ENCODE peak calls at places on chromosomes 2 and 18, in seven cellular contexts. Y is HFFc6; K is iris pigment epithelial cell; N is T-cell; M is stimulated activated naive CD8-positive, alpha-beta T cell treated with anti-CD3 and anti-CD28 coated beads, Interleukin-15, amount 100 ng/mL, for 72 hours; X is cardiac muscle cell; W is A673. U is an unnamed sample.

GRCh38 chr2:85737961-85738360 is 15.8 kb upstream of the ATOH8 start:
- DNase-seq in Y (no peak), K (no peak), N (no peak), M (no peak), X (no peak), W (no peak), U (no peak)

GRCh38 chr2:21055879-21056790 is 12.3 kb upstream of the APOB start:
- DNase-seq in Y (no peak), K (no peak), N (no peak), M (no peak), X (no peak), W (no peak), U (no peak)

GRCh38 chr2:230650585-230651137 is 62.0 kb upstream of the CAB39 start:
- DNase-seq in Y (no peak), K (no peak), N (no peak), M (no peak), X (no peak), W (peak), U (no peak)

GRCh38 chr2:186347472-186347871 is 138.6 kb upstream of the ZC3H15 start:
- DNase-seq in Y (no peak), K (peak), N (no peak), M (no peak), X (peak), W (peak), U (no peak)

GRCh38 chr2:120251863-120252206 is 817 bp upstream of the RALB start:
- DNase-seq in Y (no peak), K (no peak), N (no peak), M (no peak), X (no peak), W (no peak), U (no peak)

GRCh38 chr2:160736148-160736547 is 242.5 kb upstream of the RBMS1 start:
- DNase-seq in Y (no peak), K (no peak), N (no peak), M (no peak), X (no peak), W (no peak), U (no peak)

GRCh38 chr2:196076778-196077568 is 8.3 kb upstream of the DNAH7 start:
- DNase-seq in Y (no peak), K (no peak), N (no peak), M (no peak), X (no peak), W (no peak), U (no peak)

GRCh38 chr18:59900222-59901128 is 679 bp downstream of the PMAIP1 start:
- DNase-seq in Y (peak), K (peak), N (peak), M (peak), X (peak), W (peak), U (peak)

GRCh38 chr2:51953931-51954330 is 922.0 kb upstream of the NRXN1 start:
- DNase-seq in Y (peak), K (peak), N (no peak), M (no peak), X (peak), W (no peak), U (no peak)

GRCh38 chr2:118077636-118078247 is 10.5 kb upstream of the INSIG2 start:
- DNase-seq in Y (no peak), K (no peak), N (no peak), M (no peak), X (no peak), W (no peak), U (no peak)

GRCh38 chr2:219174146-219174545 is 2.6 kb downstream of the CNPPD1 start:
- DNase-seq in Y (no peak), K (no peak), N (no peak), M (no peak), X (no peak), W (no peak), U (no peak)

GRCh38 chr2:56539618-56540017 is 355.8 kb downstream of the CCDC85A start:
- DNase-seq in Y (no peak), K (no peak), N (no peak), M (no peak), X (no peak), W (no peak), U (no peak)

GRCh38 chr2:53987336-53987921 is 16.6 kb upstream of the PSME4 start:
- DNase-seq in Y (peak), K (peak), N (no peak), M (no peak), X (peak), W (no peak), U (no peak)

GRCh38 chr18:9722691-9723090 is 14.6 kb downstream of the RAB31 start:
- DNase-seq in Y (no peak), K (peak), N (no peak), M (no peak), X (no peak), W (no peak), U (no peak)

GRCh38 chr2:119598576-119598975 is 54.3 kb downstream of the CFAP221 start:
- DNase-seq in Y (no peak), K (no peak), N (no peak), M (no peak), X (no peak), W (no peak), U (no peak)

GRCh38 chr2:85584354-85584856 is at the start of gene VAMP5:
- DNase-seq in Y (no peak), K (no peak), N (no peak), M (peak), X (peak), W (no peak), U (peak)

GRCh38 chr2:46866770-46867246 is 48.8 kb downstream of the MCFD2 start:
- DNase-seq in Y (no peak), K (no peak), N (no peak), M (no peak), X (peak), W (no peak), U (no peak)

GRCh38 chr2:117108741-117109267 is 705.7 kb upstream of the DDX18 start:
- DNase-seq in Y (no peak), K (no peak), N (no peak), M (no peak), X (no peak), W (no peak), U (no peak)

GRCh38 chr18:74420926-74421325 is 36.2 kb downstream of the DIPK1C start:
- DNase-seq in Y (no peak), K (no peak), N (no peak), M (no peak), X (no peak), W (no peak), U (no peak)

GRCh38 chr2:219249203-219249980 is 3.7 kb upstream of the TUBA4B start:
- DNase-seq in Y (peak), K (peak), N (peak), M (peak), X (peak), W (peak), U (peak)

GRCh38 chr2:100423631-100424030 is 6.2 kb upstream of the CHST10 start:
- DNase-seq in Y (peak), K (no peak), N (no peak), M (no peak), X (no peak), W (no peak), U (no peak)

GRCh38 chr2:81389203-81389602 is 1084.7 kb upstream of the LRRTM1 start:
- DNase-seq in Y (no peak), K (peak), N (no peak), M (no peak), X (no peak), W (no peak), U (no peak)

GRCh38 chr2:23434721-23435121 is 49.7 kb downstream of the KLHL29 start:
- DNase-seq in Y (no peak), K (peak), N (no peak), M (no peak), X (no peak), W (no peak), U (no peak)

GRCh38 chr2:130765464-130765863 is 10.1 kb downstream of the AMER3 start:
- DNase-seq in Y (no peak), K (no peak), N (no peak), M (no peak), X (no peak), W (no peak), U (no peak)

GRCh38 chr2:102473020-102473419 is at the start of gene SLC9A4:
- DNase-seq in Y (peak), K (peak), N (peak), M (peak), X (peak), W (peak), U (peak)

GRCh38 chr2:43480874-43481273 is 115.0 kb downstream of the THADA start:
- DNase-seq in Y (no peak), K (no peak), N (no peak), M (no peak), X (no peak), W (no peak), U (no peak)

GRCh38 chr2:127080941-127081769 is 25.8 kb downstream of the BIN1 start:
- DNase-seq in Y (no peak), K (no peak), N (peak), M (peak), X (no peak), W (no peak), U (no peak)

GRCh38 chr18:79169958-79170555 is 100.9 kb downstream of the ATP9B start:
- DNase-seq in Y (no peak), K (peak), N (no peak), M (no peak), X (peak), W (no peak), U (peak)

GRCh38 chr2:240929364-240930095 is 23.4 kb downstream of the CROCC2 start:
- DNase-seq in Y (no peak), K (no peak), N (no peak), M (peak), X (no peak), W (no peak), U (no peak)

GRCh38 chr2:9107168-9108025 is 99.2 kb upstream of the ASAP2 start:
- DNase-seq in Y (no peak), K (no peak), N (no peak), M (no peak), X (no peak), W (no peak), U (no peak)

U was measured in AG20443.